ENCODE peak calls at places on chromosomes 16 and 17, in five cellular contexts. T, Q, Y, D and E are unnamed samples.

GRCh38 chr16:21301168-21301894 is 23.2 kb upstream of the CRYM start:
- DNase-seq in T (peak; percentile 91), Q (peak; percentile 63), Y (peak; percentile 76), D (peak; percentile 92), E (peak; percentile 21)

GRCh38 chr16:22205577-22206012 is 483 bp upstream of the EEF2K start:
- DNase-seq in T (no peak), Q (no peak), Y (no peak), D (no peak), E (no peak)

GRCh38 chr16:73047536-73048291 is at the start of gene ZFHX3:
- DNase-seq in T (no peak), Q (peak; percentile 51), Y (peak; percentile 76), D (peak; percentile 81), E (peak; percentile 67)

GRCh38 chr16:53320992-53321391 is 113.3 kb upstream of the RBL2 start:
- DNase-seq in T (no peak), Q (no peak), Y (no peak), D (no peak), E (no peak)

GRCh38 chr17:16908282-16908681 is 63.6 kb downstream of the TNFRSF13B start:
- DNase-seq in T (no peak), Q (no peak), Y (no peak), D (no peak), E (no peak)

GRCh38 chr17:60129164-60129563 is 20.6 kb upstream of the CA4 start:
- DNase-seq in T (no peak), Q (no peak), Y (no peak), D (no peak), E (no peak)

GRCh38 chr16:54633943-54634362 is 296.7 kb upstream of the IRX5 start:
- DNase-seq in T (peak; percentile 38), Q (peak; percentile 57), Y (no peak), D (no peak), E (peak; percentile 61)

GRCh38 chr17:36082062-36082461 is 7.9 kb downstream of the CCL3 start:
- DNase-seq in T (no peak), Q (no peak), Y (no peak), D (no peak), E (no peak)

GRCh38 chr16:12515771-12516170 is 287.9 kb downstream of the CPPED1 start:
- DNase-seq in T (no peak), Q (no peak), Y (no peak), D (no peak), E (no peak)

GRCh38 chr17:61313515-61314326 is 85.9 kb upstream of the TBX2 start:
- DNase-seq in T (no peak), Q (no peak), Y (no peak), D (no peak), E (no peak)

GRCh38 chr17:82272495-82273326 is 789 bp downstream of the CSNK1D start:
- DNase-seq in T (peak; percentile 59), Q (no peak), Y (no peak), D (peak; percentile 78), E (no peak)

GRCh38 chr16:68642436-68643064 is 2.6 kb upstream of the CDH3 start:
- DNase-seq in T (no peak), Q (no peak), Y (no peak), D (no peak), E (peak; percentile 25)

GRCh38 chr16:4944333-4945281 is 7.7 kb upstream of the PPL start:
- DNase-seq in T (peak; percentile 89), Q (peak; percentile 99), Y (peak; percentile 93), D (peak; percentile 87), E (peak; percentile 79)

GRCh38 chr16:72072514-72073342 is 9.7 kb downstream of the HPR start:
- DNase-seq in T (no peak), Q (peak; percentile 90), Y (no peak), D (no peak), E (no peak)

GRCh38 chr16:85947511-85948509 is 48.8 kb downstream of the IRF8 start:
- DNase-seq in T (no peak), Q (no peak), Y (no peak), D (peak; percentile 56), E (no peak)

GRCh38 chr16:22278841-22279240 is 18.4 kb upstream of the POLR3E start:
- DNase-seq in T (no peak), Q (no peak), Y (no peak), D (no peak), E (no peak)

GRCh38 chr17:31095239-31096105 is 695 bp downstream of the NF1 start:
- DNase-seq in T (peak; percentile 60), Q (peak; percentile 39), Y (peak; percentile 25), D (peak; percentile 76), E (peak; percentile 9)

GRCh38 chr16:2233872-2234812 is 2.1 kb upstream of the DNASE1L2 start:
- DNase-seq in T (no peak), Q (no peak), Y (no peak), D (no peak), E (no peak)

GRCh38 chr16:28317040-28317880 is 24.9 kb downstream of the SBK1 start:
- DNase-seq in T (peak; percentile 57), Q (peak; percentile 39), Y (peak; percentile 52), D (peak; percentile 47), E (peak; percentile 73)

GRCh38 chr17:78748730-78749317 is 33.2 kb downstream of the CYTH1 start:
- DNase-seq in T (no peak), Q (peak; percentile 70), Y (peak; percentile 58), D (peak; percentile 85), E (no peak)

GRCh38 chr16:89216315-89217137 is 977 bp upstream of the ZNF778 start:
- DNase-seq in T (peak; percentile 79), Q (peak; percentile 79), Y (peak; percentile 57), D (peak; percentile 86), E (peak; percentile 74)

GRCh38 chr17:47222032-47222431 is 12.9 kb downstream of the MYL4 start:
- DNase-seq in T (no peak), Q (no peak), Y (no peak), D (no peak), E (no peak)

GRCh38 chr17:7293131-7293557 is 1.3 kb downstream of the YBX2 start:
- DNase-seq in T (no peak), Q (no peak), Y (no peak), D (no peak), E (no peak)

GRCh38 chr17:61411114-61411943 is 11.7 kb downstream of the TBX2 start:
- DNase-seq in T (no peak), Q (peak; percentile 44), Y (peak; percentile 86), D (peak; percentile 68), E (peak; percentile 62)

GRCh38 chr16:47197536-47198179 is 53.9 kb upstream of the NETO2 start:
- DNase-seq in T (no peak), Q (peak; percentile 72), Y (no peak), D (no peak), E (no peak)

GRCh38 chr17:47888293-47888692 is 7.7 kb upstream of the SP2 start:
- DNase-seq in T (no peak), Q (no peak), Y (no peak), D (no peak), E (no peak)

GRCh38 chr17:15260376-15261062 is 4.6 kb downstream of the PMP22 start:
- DNase-seq in T (peak; percentile 83), Q (peak; percentile 95), Y (peak; percentile 94), D (peak; percentile 85), E (peak; percentile 73)

GRCh38 chr16:7351572-7351971 is 18.9 kb downstream of the RBFOX1 start:
- DNase-seq in T (no peak), Q (no peak), Y (no peak), D (no peak), E (no peak)

DNA sequence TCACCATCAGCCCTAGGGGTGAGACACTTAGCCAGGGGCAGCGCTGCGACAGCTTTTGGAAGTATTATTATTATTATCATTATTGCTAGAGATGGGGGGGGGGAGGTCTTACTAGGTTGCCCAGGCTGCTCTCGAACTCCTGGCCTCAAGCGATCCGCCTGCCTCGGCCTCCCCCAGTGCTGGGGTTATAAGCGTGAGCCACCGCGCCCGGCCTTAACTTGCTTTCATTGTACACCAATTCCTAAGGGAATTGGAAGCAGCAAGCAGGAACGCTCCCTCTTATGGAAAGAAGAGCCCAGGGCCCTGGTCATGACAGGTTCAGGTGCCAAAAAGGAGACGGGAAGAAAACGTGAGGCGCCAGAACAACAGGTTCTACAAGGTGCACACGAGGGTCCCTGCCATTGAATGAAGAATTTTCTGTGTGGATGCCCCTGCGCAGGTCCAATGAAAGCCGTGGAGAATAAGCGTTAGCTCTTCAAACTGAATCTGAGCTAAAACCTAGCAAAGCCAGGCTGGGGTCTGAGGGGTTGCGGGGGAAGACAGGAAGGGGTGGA is 522 bp upstream of the RPL38 start:
- DNase-seq in T (no peak), Q (no peak), Y (peak; percentile 9), D (peak; percentile 65), E (no peak)
- H3K4me3 ChIP-seq in T (peak overlapping the region; percentile 71), Q (peak overlapping the region; percentile 44), Y (peak overlapping the region; percentile 96), D (no peak overlapping the region), E (no peak overlapping the region)

GRCh38 chr16:82567203-82567602 is 59.6 kb upstream of the CDH13 start:
- DNase-seq in T (no peak), Q (no peak), Y (no peak), D (no peak), E (no peak)
- H3K4me3 ChIP-seq in T (no peak overlapping the region), Q (no peak overlapping the region), Y (no peak overlapping the region), D (no peak overlapping the region), E (no peak overlapping the region)

DNA sequence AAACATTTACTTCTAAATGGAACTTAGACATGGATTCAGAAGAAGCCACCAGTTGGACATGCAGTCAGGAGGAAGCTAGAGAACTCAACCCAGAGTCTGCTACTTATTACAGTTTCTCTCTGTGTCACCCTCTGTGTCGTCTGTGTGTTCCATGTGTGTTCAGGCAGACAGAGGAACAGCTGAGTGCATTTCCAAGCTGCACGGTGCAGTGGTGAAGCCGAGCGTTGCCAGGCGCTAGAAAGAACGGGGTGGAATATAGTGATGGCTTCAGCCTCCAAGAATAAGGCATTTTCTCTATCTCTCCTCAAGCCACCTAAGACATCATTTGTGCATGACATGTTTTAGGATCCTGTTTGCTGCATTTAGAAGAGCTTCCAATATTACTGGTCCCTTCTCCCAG is 101.1 kb upstream of the CCL2 start:
- DNase-seq in T (no peak), Q (no peak), Y (no peak), D (no peak), E (no peak)
- H3K4me3 ChIP-seq in T (no peak overlapping the region), Q (no peak overlapping the region), Y (no peak overlapping the region), D (no peak overlapping the region), E (no peak overlapping the region)

GRCh38 chr17:39665642-39666221 is 583 bp downstream of the TCAP start:
- DNase-seq in T (peak; percentile 91), Q (no peak), Y (peak; percentile 50), D (peak; percentile 61), E (no peak)

GRCh38 chr17:39666231-39666600 is 1.1 kb downstream of the TCAP start:
- DNase-seq in T (no peak), Q (no peak), Y (no peak), D (no peak), E (no peak)

GRCh38 chr17:39668141-39668924 is at the start of gene PNMT:
- DNase-seq in T (peak; percentile 84), Q (peak; percentile 42), Y (peak; percentile 60), D (peak; percentile 80), E (peak; percentile 73)

GRCh38 chr17:39667262-39668140 is 752 bp upstream of the PNMT start:
- DNase-seq in T (no peak), Q (no peak), Y (no peak), D (peak; percentile 66), E (peak; percentile 24)

DNA sequence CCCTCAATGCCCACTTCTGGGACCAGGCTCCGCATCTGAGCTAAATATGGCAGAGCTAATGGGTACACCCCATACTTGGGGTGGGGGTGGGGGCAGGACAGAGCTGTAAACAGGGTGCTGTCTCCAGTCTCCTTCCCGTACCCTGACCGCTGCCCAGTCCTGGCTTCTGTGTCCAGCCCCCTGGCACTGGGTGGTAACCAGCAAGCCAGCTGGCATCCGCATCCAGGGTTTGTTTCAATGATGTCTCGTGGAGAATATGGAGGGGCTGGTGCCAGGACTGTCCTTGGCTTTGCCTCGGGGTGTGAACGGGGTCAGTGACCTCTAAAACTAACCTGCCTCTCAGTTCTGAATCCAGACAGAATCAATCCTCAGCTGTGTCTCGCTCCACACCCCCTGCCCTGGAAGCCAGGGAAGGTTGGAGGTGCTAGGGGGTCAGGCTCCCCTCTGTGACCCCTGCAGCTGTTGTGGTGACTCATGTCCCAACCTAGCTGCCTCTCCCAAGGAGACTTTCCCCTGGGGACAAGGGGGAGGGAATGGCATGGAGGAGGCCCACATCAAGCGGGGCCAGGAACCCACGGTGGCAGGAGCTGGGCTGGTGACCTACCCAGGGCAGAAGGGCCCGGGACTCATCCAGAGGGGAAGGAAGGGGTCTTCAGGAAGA is 1.5 kb upstream of the PNMT start:
- DNase-seq in T (no peak), Q (no peak), Y (no peak), D (no peak), E (peak; percentile 8)
- H3K4me3 ChIP-seq in T (no peak overlapping the region), Q (no peak overlapping the region), Y (no peak overlapping the region), D (no peak overlapping the region), E (no peak overlapping the region)